ENCODE peak calls at places on chromosomes 4 and X, in nine cellular contexts. H is ELF-1, L is psoas muscle, U is ureter, Z is globus pallidus, A is ovary, O is caudate nucleus, I is Ammon's horn, P is NCI-H1105 treated with DMSO at 0.1 percent for 48 hours. J is an unnamed sample.

GRCh38 chr4:106201373-106201772 is 114.6 kb downstream of the TBCK start:
- DNase-seq in Z (no peak), U (no peak), H (no peak), L (no peak), A (no peak), P (peak), O (no peak), I (peak), J (peak)

GRCh38 chrX:95721011-95721410 is 963.6 kb upstream of the DIAPH2 start:
- DNase-seq in O (no peak), H (no peak), U (no peak), P (no peak), L (no peak), Z (no peak), I (no peak), A (no peak), J (no peak)

GRCh38 chrX:1487401-1487800 is 34.7 kb upstream of the ASMTL start:
- DNase-seq in U (peak), A (no peak), P (no peak), Z (no peak), I (no peak), H (no peak), L (no peak), O (no peak), J (no peak)

GRCh38 chrX:151004085-151004484 is 20.9 kb downstream of the HMGB3 start:
- DNase-seq in I (peak), P (no peak), U (no peak), L (no peak), O (no peak), Z (peak), A (no peak), H (no peak), J (peak)

GRCh38 chrX:1451251-1451675 is 1.4 kb downstream of the ASMTL start:
- DNase-seq in I (no peak), P (no peak), H (no peak), L (no peak), U (peak), A (no peak), Z (no peak), O (no peak), J (no peak)

GRCh38 chrX:41596586-41596985 is 92.2 kb upstream of the GPR34 start:
- DNase-seq in H (no peak), L (no peak), Z (no peak), I (no peak), U (no peak), A (no peak), O (no peak), P (no peak), J (no peak)

GRCh38 chr4:21195682-21196081 is 495.4 kb downstream of the PACRGL start:
- DNase-seq in O (no peak), H (no peak), L (no peak), Z (no peak), U (no peak), I (no peak), P (no peak), A (no peak), J (no peak)

GRCh38 chrX:115560978-115561604 is at the start of gene PLS3:
- DNase-seq in U (peak), H (peak), A (peak), P (peak), I (peak), O (peak), L (peak), Z (peak), J (peak)

GRCh38 chr4:59612235-59612634 is 1587.9 kb upstream of the ADGRL3 start:
- DNase-seq in L (no peak), Z (no peak), A (no peak), I (peak), O (no peak), U (no peak), P (no peak), H (no peak), J (peak)

GRCh38 chr4:38013461-38014366 is 53.5 kb downstream of the PTTG2 start:
- DNase-seq in U (no peak), I (no peak), A (no peak), O (no peak), H (no peak), P (no peak), Z (no peak), L (peak), J (peak)

GRCh38 chr4:25823632-25824031 is 39.2 kb downstream of the SEL1L3 start:
- DNase-seq in A (no peak), P (no peak), U (no peak), L (no peak), O (no peak), H (no peak), Z (no peak), I (no peak), J (no peak)

GRCh38 chr4:78512357-78512920 is 39.1 kb upstream of the ANXA3 start:
- DNase-seq in L (no peak), P (no peak), A (no peak), I (no peak), O (no peak), U (no peak), H (no peak), Z (no peak), J (no peak)

GRCh38 chrX:49172280-49172780 is 632 bp downstream of the PLP2 start:
- DNase-seq in Z (no peak), L (peak), I (no peak), O (no peak), A (peak), U (peak), H (no peak), P (peak), J (peak)

GRCh38 chr4:92305148-92305877 is 1.5 kb downstream of the GRID2 start:
- DNase-seq in U (no peak), O (peak), Z (peak), P (peak), H (peak), I (peak), A (peak), L (peak), J (no peak)

GRCh38 chr4:170014359-170015008 is 11.7 kb downstream of the MFAP3L start:
- DNase-seq in Z (no peak), P (no peak), L (no peak), A (peak), H (no peak), U (no peak), I (peak), O (no peak), J (peak)

GRCh38 chrX:39772057-39772832 is 325.5 kb downstream of the BCOR start:
- DNase-seq in A (peak), P (no peak), H (peak), I (peak), L (no peak), U (no peak), Z (peak), O (no peak), J (no peak)

GRCh38 chr4:146124023-146124680 is 51.4 kb upstream of the LSM6 start:
- DNase-seq in U (no peak), Z (no peak), P (no peak), A (no peak), I (no peak), O (no peak), L (no peak), H (peak), J (peak)

GRCh38 chrX:48697182-48697727 is 721 bp downstream of the SUV39H1 start:
- DNase-seq in P (no peak), H (peak), L (no peak), Z (no peak), O (no peak), I (no peak), U (no peak), A (no peak), J (peak)

GRCh38 chr4:2830632-2831610 is 12.7 kb upstream of the ADD1 start:
- DNase-seq in P (no peak), A (peak), O (no peak), I (no peak), H (no peak), Z (no peak), U (peak), L (no peak), J (no peak)

GRCh38 chr4:28948501-28948900 is 1771.7 kb upstream of the PCDH7 start:
- DNase-seq in U (no peak), O (no peak), I (no peak), H (no peak), A (no peak), P (no peak), Z (no peak), L (no peak), J (no peak)

GRCh38 chr4:108165601-108166000 is 3.1 kb downstream of the LEF1 start:
- DNase-seq in P (no peak), H (no peak), U (no peak), Z (no peak), O (no peak), A (no peak), L (no peak), I (no peak), J (no peak)

GRCh38 chr4:144174401-144175067 is 34.0 kb upstream of the GYPA start:
- DNase-seq in P (peak), Z (peak), U (no peak), H (peak), O (no peak), L (no peak), A (no peak), I (peak), J (peak)

J was measured in AG08395.